ENCODE peak calls at places on chromosomes 1 and 21, in seven cellular contexts. T, D, V, C, A, F and Y are unnamed samples.
A peak's percentile ranks its signal among the peaks of the same experiment; 100 is the strongest.

GRCh38 chr21:26194811-26195251 is 24.3 kb upstream of the APP start:
- DNase-seq in V (no peak), A (no peak), T (no peak), F (peak; percentile 77), D (no peak), C (no peak), Y (peak; percentile 8)

GRCh38 chr1:215607412-215607811 is 40.3 kb downstream of the KCTD3 start:
- DNase-seq in C (no peak), F (no peak), T (no peak), V (no peak), A (no peak), D (no peak), Y (no peak)

GRCh38 chr1:203301331-203301668 is 4.0 kb upstream of the BTG2 start:
- DNase-seq in D (no peak), V (no peak), C (no peak), F (no peak), A (no peak), T (no peak), Y (no peak)

GRCh38 chr1:116230712-116231111 is 119.5 kb downstream of the MAB21L3 start:
- DNase-seq in T (no peak), F (no peak), D (no peak), C (no peak), A (no peak), V (no peak), Y (no peak)

GRCh38 chr1:240212552-240212951 is 120.9 kb downstream of the FMN2 start:
- DNase-seq in D (no peak), C (no peak), A (no peak), V (no peak), T (peak; percentile 8), F (peak; percentile 39), Y (no peak)

GRCh38 chr21:39051561-39051949 is 131.7 kb downstream of the PSMG1 start:
- DNase-seq in V (no peak), D (no peak), T (peak; percentile 100), A (no peak), C (no peak), F (peak; percentile 81), Y (no peak)

GRCh38 chr21:39175154-39175553 is 8.1 kb downstream of the PSMG1 start:
- DNase-seq in A (no peak), F (peak; percentile 54), T (peak; percentile 37), D (no peak), C (no peak), V (no peak), Y (peak; percentile 28)

GRCh38 chr1:153627797-153628626 is at the start of gene S100A1:
- DNase-seq in A (peak; percentile 78), C (peak; percentile 94), F (no peak), D (peak; percentile 73), V (peak; percentile 85), T (no peak), Y (no peak)

GRCh38 chr1:8476021-8476420 is 158.1 kb downstream of the SLC45A1 start:
- DNase-seq in V (no peak), T (no peak), A (no peak), F (no peak), C (no peak), D (no peak), Y (no peak)

GRCh38 chr1:236507022-236507700 is 16.6 kb upstream of the LGALS8 start:
- DNase-seq in V (no peak), F (no peak), A (no peak), C (no peak), T (no peak), D (no peak), Y (peak; percentile 28)

GRCh38 chr1:59480188-59480888 is 183.4 kb downstream of the FGGY start:
- DNase-seq in F (no peak), D (no peak), T (no peak), V (no peak), A (no peak), C (no peak), Y (no peak)

GRCh38 chr1:166297993-166298392 is 131.2 kb upstream of the FAM78B start:
- DNase-seq in V (no peak), D (no peak), C (no peak), T (no peak), F (no peak), A (no peak), Y (no peak)
- H3K4me3 ChIP-seq in V (no peak overlapping the region), D (no peak overlapping the region), C (no peak overlapping the region), T (no peak overlapping the region), F (no peak overlapping the region), A (no peak overlapping the region), Y (no peak overlapping the region)

GRCh38 chr1:3530086-3530930 is 75.8 kb downstream of the ARHGEF16 start:
- DNase-seq in T (no peak), D (no peak), F (no peak), C (no peak), V (no peak), A (no peak), Y (no peak)
- TF ChIP-seq CTCF in T (no peak), D (peak; percentile 43), F (no peak), C (no peak), V (no peak), A (no peak), Y (no peak)

DNA sequence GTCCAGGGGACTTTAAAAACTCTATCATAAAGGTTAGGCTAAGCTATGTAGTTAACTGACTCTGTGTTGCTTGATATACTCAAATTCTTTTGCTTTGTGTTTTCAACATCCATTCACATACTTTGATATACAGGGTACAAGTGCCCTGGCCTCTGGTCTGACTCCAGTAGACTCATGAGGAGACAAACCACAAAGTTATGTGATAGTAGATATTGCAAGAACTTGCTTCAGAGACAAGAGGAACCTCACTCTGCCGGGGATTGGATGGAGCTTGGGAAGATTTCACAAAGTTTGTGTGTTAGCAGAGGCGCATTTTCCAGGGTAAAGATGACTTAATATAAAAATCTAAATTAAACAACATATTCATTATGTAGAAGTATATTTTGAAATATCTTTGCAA is 1.4 kb downstream of the GORAB start:
- DNase-seq in F (peak; percentile 77), D (no peak), A (no peak), V (no peak), C (no peak), T (no peak), Y (peak; percentile 69)
- H3K4me3 ChIP-seq in F (peak overlapping the region; percentile 70), D (peak overlapping the region; percentile 80), A (peak overlapping the region; percentile 93), V (no peak overlapping the region), C (peak overlapping the region; percentile 82), T (no peak overlapping the region), Y (peak overlapping the region; percentile 67)

DNA sequence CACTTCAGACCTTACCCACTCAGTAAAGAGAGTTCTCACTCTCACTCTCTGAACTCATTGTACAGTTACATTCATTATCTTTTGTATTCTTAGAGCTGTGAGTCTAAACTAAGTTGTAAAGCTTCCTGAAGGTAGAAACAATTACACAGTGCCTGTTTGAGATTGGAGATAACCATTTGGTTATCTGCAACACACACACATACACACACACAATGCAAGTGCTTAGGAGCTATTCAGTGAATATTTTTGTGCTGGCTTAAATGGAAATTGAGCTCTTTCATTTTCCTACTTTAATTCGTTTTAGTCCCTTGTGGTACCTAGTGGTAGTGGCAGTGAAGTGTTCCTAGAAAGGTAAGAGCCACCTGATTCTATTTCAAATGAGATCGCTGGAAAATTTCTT is 19.9 kb downstream of the KPNA6 start:
- DNase-seq in A (no peak), T (no peak), V (no peak), C (no peak), F (no peak), D (no peak), Y (no peak)
- TF ChIP-seq CTCF in A (no peak), T (no peak), V (no peak), C (peak; percentile 4), F (no peak), D (no peak), Y (peak; percentile 7)